ENCODE peak calls at places on chromosomes 1 and 21, in six cellular contexts. H is heart left ventricle; C is endodermal cell; A is CD8-positive, alpha-beta memory T cell; N is bronchial epithelial cell; P is cardiac muscle cell. I is an unnamed sample. For H3K36me3, the result is how much of the 10 kb centered on the place peaks cover.

GRCh38 chr1:27887215-27888035 is 15.1 kb downstream of the THEMIS2 start:
- DNase-seq in C (no peak), H (no peak), N (no peak), A (peak), P (no peak), I (peak)

GRCh38 chr1:64111787-64112186 is 91.6 kb upstream of the UBE2U start:
- DNase-seq in H (no peak), C (peak), P (no peak), N (peak), A (no peak), I (no peak)

GRCh38 chr1:155326020-155326526 is 5.4 kb downstream of the RUSC1 start:
- DNase-seq in P (no peak), N (no peak), C (no peak), A (no peak), H (no peak), I (no peak)

GRCh38 chr1:36092166-36092797 is 3.6 kb downstream of the ADPRS start:
- DNase-seq in H (no peak), N (no peak), C (no peak), A (no peak), P (no peak), I (no peak)

GRCh38 chr1:22769932-22770331 is 59.3 kb downstream of the EPHB2 start:
- DNase-seq in H (no peak), C (no peak), N (no peak), A (no peak), P (no peak), I (no peak)

GRCh38 chr1:108316545-108316944 is 72.7 kb upstream of the NBPF4 start:
- DNase-seq in N (peak), A (no peak), P (no peak), C (no peak), H (no peak), I (no peak)

GRCh38 chr1:77282187-77282865 is 507 bp downstream of the AK5 start:
- DNase-seq in N (no peak), C (peak), H (no peak), P (peak), A (no peak), I (peak)

GRCh38 chr1:1353389-1354151 is 4.4 kb upstream of the DVL1 start:
- DNase-seq in H (no peak), A (no peak), N (no peak), P (no peak), C (peak), I (no peak)

GRCh38 chr1:53339736-53340385 is 12.0 kb upstream of the LRP8 start:
- DNase-seq in H (peak), N (no peak), P (no peak), C (no peak), A (no peak), I (no peak)

GRCh38 chr1:205458777-205459566 is 3.1 kb upstream of the BLACAT1 start:
- DNase-seq in C (peak), A (no peak), H (no peak), N (peak), P (peak), I (no peak)

GRCh38 chr1:32715901-32716311 is 13.3 kb upstream of the SYNC start:
- DNase-seq in C (peak), P (no peak), A (no peak), H (no peak), N (peak), I (no peak)

GRCh38 chr1:225347123-225347683 is 80.6 kb downstream of the LBR start:
- DNase-seq in P (no peak), A (no peak), N (no peak), H (no peak), C (no peak), I (no peak)

GRCh38 chr1:204711947-204712701 is 26.6 kb upstream of the LRRN2 start:
- DNase-seq in N (no peak), A (no peak), P (peak), C (peak), H (peak), I (no peak)

GRCh38 chr1:153437236-153437635 is 20.9 kb downstream of the S100A7A start:
- DNase-seq in H (no peak), N (no peak), P (no peak), A (no peak), C (no peak), I (no peak)

GRCh38 chr1:151851886-151852285 is 1.6 kb downstream of the THEM5 start:
- DNase-seq in N (no peak), P (no peak), H (no peak), A (no peak), C (peak), I (no peak)

GRCh38 chr1:54088385-54088784 is 35.0 kb downstream of the TCEANC2 start:
- DNase-seq in H (no peak), C (no peak), P (no peak), A (no peak), N (no peak), I (no peak)

GRCh38 chr1:233295775-233296322 is 324 bp upstream of the PCNX2 start:
- DNase-seq in A (no peak), H (no peak), N (no peak), C (no peak), P (no peak), I (no peak)

GRCh38 chr21:34700605-34701004 is 31.8 kb downstream of the CLIC6 start:
- DNase-seq in H (no peak), N (no peak), C (no peak), A (no peak), P (no peak), I (no peak)

GRCh38 chr1:109761227-109762038 is 2.3 kb downstream of the EPS8L3 start:
- DNase-seq in P (peak), A (no peak), C (no peak), N (no peak), H (peak), I (no peak)

GRCh38 chr1:29758764-29759499 is 522.6 kb downstream of the PTPRU start:
- DNase-seq in N (no peak), P (no peak), H (no peak), A (no peak), C (no peak), I (no peak)

GRCh38 chr1:201385299-201385891 is 7.9 kb upstream of the TNNT2 start:
- DNase-seq in H (peak), A (no peak), C (peak), P (peak), N (peak), I (no peak)

GRCh38 chr1:244102471-244102870 is 51.4 kb downstream of the ZBTB18 start:
- DNase-seq in C (no peak), A (no peak), P (no peak), N (no peak), H (no peak), I (no peak)

GRCh38 chr1:8706291-8706690 is 111.1 kb downstream of the RERE start:
- DNase-seq in H (no peak), C (no peak), P (no peak), A (no peak), N (no peak), I (no peak)

GRCh38 chr1:202888204-202888506 is 794 bp downstream of the RABIF start:
- DNase-seq in C (no peak), H (no peak), N (peak), P (no peak), A (no peak), I (no peak)

GRCh38 chr1:63318255-63319068 is 3.9 kb upstream of the FOXD3 start:
- DNase-seq in A (no peak), H (no peak), C (peak), P (no peak), N (no peak), I (no peak)

GRCh38 chr1:76164165-76164564 is 89.6 kb downstream of the ST6GALNAC3 start:
- DNase-seq in N (no peak), A (no peak), C (no peak), H (no peak), P (no peak), I (no peak)

GRCh38 chr21:34668803-34669148 is at the start of gene CLIC6:
- DNase-seq in A (no peak), C (peak), H (no peak), P (peak), N (no peak), I (no peak)

GRCh38 chr1:55584521-55585401 is 369.6 kb upstream of the USP24 start:
- DNase-seq in P (no peak), A (no peak), N (no peak), H (no peak), C (no peak), I (no peak)

GRCh38 chr1:45876000-45876399 is 72.6 kb downstream of the MAST2 start:
- DNase-seq in N (no peak), P (peak), C (no peak), H (no peak), A (no peak), I (no peak)

GRCh38 chr1:171081220-171081993 is 9.3 kb upstream of the FMO3 start:
- DNase-seq in A (no peak), P (peak), N (peak), H (no peak), C (no peak), I (no peak)

GRCh38 chr1:75765697-75766355 is 20.2 kb upstream of the RABGGTB start:
- DNase-seq in H (no peak), N (peak), P (no peak), A (no peak), C (no peak), I (no peak)

GRCh38 chr1:54028306-54029251 is 10.6 kb upstream of the LDLRAD1 start:
- DNase-seq in P (no peak), H (no peak), C (no peak), A (no peak), N (no peak), I (no peak)

GRCh38 chr21:45243603-45244002 is 44.1 kb downstream of the POFUT2 start:
- DNase-seq in C (no peak), A (no peak), H (no peak), N (no peak), P (no peak), I (no peak)

GRCh38 chr21:45246535-45247320 is 41.0 kb downstream of the POFUT2 start:
- DNase-seq in C (no peak), A (no peak), N (no peak), P (no peak), H (no peak), I (no peak)

GRCh38 chr21:45241357-45241756 is 46.3 kb downstream of the POFUT2 start:
- DNase-seq in H (no peak), P (no peak), C (no peak), A (no peak), N (no peak), I (no peak)

GRCh38 chr21:45246014-45246413 is 41.7 kb downstream of the POFUT2 start:
- DNase-seq in P (no peak), N (no peak), A (no peak), C (peak), H (no peak), I (no peak)

GRCh38 chr21:45244799-45245340 is 42.8 kb downstream of the POFUT2 start:
- DNase-seq in A (no peak), C (peak), P (no peak), N (no peak), H (no peak), I (no peak)
- H3K4me3 ChIP-seq in A (no peak), C (no peak), P (no peak), N (no peak), H (no peak), I (no peak)

DNA sequence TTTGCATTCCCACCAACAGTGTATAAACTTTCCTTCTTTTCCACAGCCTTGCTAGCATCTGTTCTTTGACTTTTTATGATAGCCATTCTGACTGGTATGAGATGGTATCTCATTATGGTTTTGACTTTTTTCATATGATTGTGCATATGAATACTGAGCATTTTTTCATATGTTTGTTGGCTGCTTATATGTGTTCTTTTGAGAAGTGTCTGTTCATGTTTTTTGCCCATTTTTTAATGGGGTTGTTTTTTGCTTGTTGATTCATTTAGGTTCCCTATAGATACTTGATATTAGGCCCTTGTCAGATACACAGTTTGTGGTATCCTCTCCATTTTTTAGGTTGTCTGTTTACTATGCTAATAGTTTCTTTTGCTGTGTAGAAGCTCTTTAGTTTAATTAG is 185.8 kb upstream of the SPAG17 start:
- DNase-seq in C (no peak), H (no peak), P (no peak), A (no peak), N (no peak), I (no peak)
- H3K36me3 ChIP-seq in C (under half), H (under half), P (under half), A (under half), N (under half), I (under half)

GRCh38 chr1:168963596-168963995 is 142.9 kb upstream of the ATP1B1 start:
- DNase-seq in C (no peak), H (no peak), A (no peak), N (no peak), P (no peak), I (no peak)
- H3K4me3 ChIP-seq in C (no peak), H (no peak), A (no peak), N (no peak), P (no peak), I (no peak)

GRCh38 chr1:116387551-116387950 is 14.5 kb downstream of the ATP1A1 start:
- DNase-seq in P (no peak), C (no peak), N (no peak), H (no peak), A (no peak), I (no peak)
- H3K36me3 ChIP-seq in P (half or more), C (half or more), N (under half), H (half or more), A (half or more), I (half or more)

GRCh38 chr1:66383602-66384001 is 150.4 kb upstream of the SGIP1 start:
- DNase-seq in A (no peak), H (no peak), C (no peak), N (no peak), P (no peak), I (no peak)
- H3K4me3 ChIP-seq in A (no peak), H (no peak), C (peak), N (no peak), P (no peak), I (no peak)

GRCh38 chr21:37195649-37196048 is 71.5 kb downstream of the VPS26C start:
- DNase-seq in C (no peak), N (no peak), P (no peak), H (no peak), A (no peak), I (no peak)
- H3K36me3 ChIP-seq in C (half or more), N (under half), P (under half), H (half or more), A (under half), I (half or more)

GRCh38 chr1:13806108-13806507 is 106.1 kb downstream of the PRDM2 start:
- DNase-seq in C (no peak), A (no peak), N (no peak), P (no peak), H (no peak), I (no peak)
- H3K4me3 ChIP-seq in C (no peak), A (no peak), N (no peak), P (no peak), H (no peak), I (no peak)

DNA sequence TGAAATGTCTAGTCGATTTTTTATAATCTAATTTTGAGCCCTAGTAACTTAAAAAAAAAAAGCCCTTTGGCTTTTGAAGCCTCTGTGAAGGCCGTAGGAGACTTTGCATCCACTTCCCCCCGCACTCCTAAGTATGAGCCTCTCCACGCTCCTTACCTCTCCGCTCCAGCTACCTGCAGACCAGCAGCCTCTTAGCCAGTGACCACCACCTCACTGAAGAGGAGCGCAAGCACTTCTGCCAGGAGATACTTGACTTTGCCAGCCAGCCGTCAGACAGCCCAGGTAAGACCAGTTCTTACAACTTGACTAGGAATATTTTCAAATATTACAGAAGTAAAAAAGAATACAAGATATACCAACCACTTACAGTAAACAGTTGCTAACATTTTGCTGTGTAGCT is 27.4 kb upstream of the PWP2 start:
- DNase-seq in P (no peak), H (no peak), N (no peak), C (no peak), A (no peak), I (no peak)
- H3K36me3 ChIP-seq in P (half or more), H (half or more), N (under half), C (half or more), A (under half), I (half or more)

DNA sequence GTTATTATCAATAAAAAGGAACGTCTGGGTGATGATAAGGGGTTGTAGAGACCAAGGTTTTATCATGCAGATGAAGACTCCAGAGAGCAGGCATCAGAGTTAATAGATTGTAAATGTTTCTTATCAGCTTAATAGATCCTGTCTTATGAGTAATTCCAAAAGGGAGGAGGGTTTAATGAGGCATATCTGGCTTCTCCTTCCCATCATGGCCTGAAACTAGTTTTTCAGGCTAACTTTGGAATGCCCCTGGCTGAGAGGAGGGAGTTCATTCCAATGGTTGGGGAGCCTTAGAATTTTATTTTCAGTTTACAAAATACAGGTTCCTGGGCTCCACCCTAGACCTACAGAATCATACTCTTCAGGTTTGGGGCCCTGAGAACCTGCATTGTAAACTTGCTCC is 13.5 kb downstream of the PLA2G2D start:
- DNase-seq in N (peak), C (no peak), P (no peak), H (no peak), A (no peak), I (no peak)
- H3K4me3 ChIP-seq in N (no peak), C (no peak), P (no peak), H (no peak), A (no peak), I (no peak)